ENCODE peak calls at places on chromosome 2, in eight cellular contexts. I is HCT116, A is prostate gland, F is transverse colon, R is HepG2, Z is endothelial cell of umbilical vein, T is H1, E is K562. D is an unnamed sample. For H3K36me3, the result is how much of the 10 kb centered on the place peaks cover.

GRCh38 chr2:23789012-23789411 is 137.9 kb downstream of the ATAD2B start:
- DNase-seq in F (no peak), T (no peak), Z (no peak), I (no peak), A (no peak), R (peak), E (no peak), D (no peak)

GRCh38 chr2:161199885-161200284 is 39.7 kb downstream of the TANK start:
- DNase-seq in R (no peak), A (no peak), I (no peak), T (no peak), Z (no peak), E (no peak), F (no peak), D (no peak)

GRCh38 chr2:85649201-85650190 is 18.5 kb downstream of the SFTPB start:
- DNase-seq in R (no peak), F (no peak), E (no peak), T (no peak), A (no peak), Z (peak), I (no peak), D (no peak)

GRCh38 chr2:230751062-230751461 is 38.4 kb downstream of the CAB39 start:
- DNase-seq in Z (peak), F (no peak), E (no peak), A (no peak), T (no peak), R (no peak), I (no peak), D (no peak)

GRCh38 chr2:3738454-3738853 is 35.1 kb downstream of the DCDC2C start:
- DNase-seq in A (no peak), I (peak), F (no peak), R (peak), T (no peak), Z (no peak), E (no peak), D (no peak)

GRCh38 chr2:165801176-165801575 is 7.1 kb upstream of the GALNT3 start:
- DNase-seq in Z (no peak), E (no peak), R (no peak), F (no peak), T (no peak), I (no peak), A (no peak), D (no peak)

GRCh38 chr2:121228521-121228920 is 56.5 kb downstream of the TFCP2L1 start:
- DNase-seq in E (no peak), F (no peak), T (no peak), I (no peak), Z (no peak), R (no peak), A (no peak), D (no peak)

GRCh38 chr2:88903744-88904353 is 212.4 kb downstream of the RPIA start:
- DNase-seq in R (peak), I (peak), Z (peak), A (no peak), E (peak), T (no peak), F (no peak), D (no peak)

GRCh38 chr2:223688094-223688835 is 86.1 kb upstream of the SCG2 start:
- DNase-seq in R (no peak), E (no peak), T (no peak), A (no peak), I (no peak), Z (no peak), F (no peak), D (no peak)

GRCh38 chr2:86697539-86697938 is 22.6 kb upstream of the RMND5A start:
- DNase-seq in Z (no peak), T (no peak), A (no peak), R (no peak), I (no peak), E (no peak), F (no peak), D (no peak)

GRCh38 chr2:197931661-197932312 is 127.4 kb downstream of the PLCL1 start:
- DNase-seq in E (no peak), T (no peak), A (no peak), F (no peak), I (no peak), R (no peak), Z (no peak), D (no peak)

GRCh38 chr2:30293303-30293912 is 62.1 kb downstream of the LBH start:
- DNase-seq in T (no peak), A (no peak), I (peak), R (no peak), Z (peak), F (no peak), E (no peak), D (no peak)

GRCh38 chr2:55311444-55311870 is 42.4 kb upstream of the MTIF2 start:
- DNase-seq in R (no peak), A (no peak), I (no peak), E (peak), Z (peak), F (no peak), T (no peak), D (no peak)

GRCh38 chr2:41784496-41784895 is 263.3 kb upstream of the PKDCC start:
- DNase-seq in T (no peak), Z (no peak), R (peak), A (no peak), E (no peak), F (no peak), I (no peak), D (no peak)

GRCh38 chr2:129008055-129008880 is 689.6 kb upstream of the HS6ST1 start:
- DNase-seq in I (no peak), R (no peak), E (no peak), A (no peak), T (no peak), Z (no peak), F (no peak), D (no peak)

GRCh38 chr2:64404743-64405142 is 49.2 kb upstream of the LGALSL start:
- DNase-seq in R (peak), I (no peak), T (peak), F (peak), Z (no peak), A (no peak), E (peak), D (peak)

GRCh38 chr2:238727585-238728321 is 120.1 kb upstream of the TWIST2 start:
- DNase-seq in R (no peak), T (no peak), I (no peak), F (no peak), E (no peak), A (no peak), Z (no peak), D (no peak)

GRCh38 chr2:119282966-119283511 is 59.4 kb downstream of the STEAP3 start:
- DNase-seq in I (no peak), R (no peak), E (no peak), A (peak), F (no peak), T (no peak), Z (no peak), D (peak)

GRCh38 chr2:148021059-148021985 is at the start of gene MBD5:
- DNase-seq in I (no peak), Z (peak), A (peak), E (peak), T (peak), F (peak), R (peak), D (peak)

GRCh38 chr2:84970266-84970955 is 550 bp upstream of the KCMF1 start:
- DNase-seq in Z (peak), R (no peak), I (no peak), F (peak), E (peak), A (peak), T (peak), D (peak)

GRCh38 chr2:239778861-239779591 is 246.1 kb downstream of the NDUFA10 start:
- DNase-seq in R (no peak), E (no peak), A (no peak), Z (no peak), I (no peak), T (no peak), F (no peak), D (peak)

GRCh38 chr2:235406420-235406819 is 87.4 kb upstream of the AGAP1 start:
- DNase-seq in Z (no peak), F (no peak), I (no peak), T (no peak), E (no peak), A (no peak), R (no peak), D (no peak)

GRCh38 chr2:204170419-204170818 is 233.9 kb downstream of the ICOS start:
- DNase-seq in F (no peak), E (no peak), I (no peak), A (no peak), Z (no peak), T (no peak), R (no peak), D (no peak)

GRCh38 chr2:8515390-8515761 is 166.5 kb upstream of the ID2 start:
- DNase-seq in T (no peak), R (no peak), E (no peak), A (no peak), I (no peak), Z (no peak), F (peak), D (peak)

GRCh38 chr2:240922982-240923537 is 16.9 kb downstream of the CROCC2 start:
- DNase-seq in I (no peak), Z (no peak), F (no peak), A (no peak), T (no peak), R (no peak), E (no peak), D (peak)

DNA sequence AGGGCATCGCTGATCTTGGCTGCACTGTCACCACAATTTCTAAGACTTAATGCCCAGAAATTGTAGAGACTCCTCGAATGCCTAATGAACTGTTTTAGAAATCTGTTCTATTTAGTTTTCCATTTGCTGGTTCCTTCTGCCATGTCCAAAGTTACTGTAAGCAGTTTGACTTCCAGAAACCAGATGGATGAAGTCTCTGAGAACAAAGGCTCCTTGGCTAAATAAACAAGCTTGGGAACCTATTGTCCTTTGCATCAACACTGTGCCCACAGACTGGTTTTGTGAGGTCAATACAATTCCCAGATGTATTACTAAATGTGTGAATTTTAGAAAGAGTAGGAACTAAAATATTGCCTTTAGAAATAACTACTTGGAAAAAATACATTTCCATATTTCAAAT is 600.2 kb downstream of the NYAP2 start:
- DNase-seq in F (no peak), R (no peak), I (no peak), A (no peak), E (no peak), Z (no peak), T (no peak), D (no peak)
- TF ChIP-seq POLR2AphosphoS5 in F (no peak), R (no peak), I (no peak), A (peak), E (no peak), Z (no peak), T (no peak), D (no peak)

GRCh38 chr2:46983065-46983801 is 67.6 kb upstream of the MCFD2 start:
- DNase-seq in R (no peak), A (no peak), F (peak), E (peak), T (no peak), Z (peak), I (no peak), D (peak)
- TF ChIP-seq POLR2A in R (no peak), A (no peak), F (no peak), E (no peak), T (no peak), Z (no peak), I (no peak), D (no peak)

GRCh38 chr2:218265626-218266025 is 4.3 kb downstream of the AAMP start:
- DNase-seq in E (no peak), I (no peak), R (no peak), Z (no peak), F (no peak), A (no peak), T (no peak), D (no peak)

GRCh38 chr2:218263817-218264611 is 3.2 kb downstream of the GPBAR1 start:
- DNase-seq in Z (no peak), F (peak), I (no peak), A (no peak), T (no peak), E (no peak), R (no peak), D (no peak)

GRCh38 chr2:218264773-218265601 is 4.2 kb downstream of the GPBAR1 start:
- DNase-seq in T (no peak), A (no peak), E (no peak), I (no peak), F (peak), R (peak), Z (no peak), D (peak)

GRCh38 chr2:218267259-218267658 is 2.7 kb downstream of the AAMP start:
- DNase-seq in A (no peak), T (no peak), F (no peak), Z (no peak), E (no peak), R (no peak), I (no peak), D (no peak)

GRCh38 chr2:218266316-218266979 is 3.5 kb downstream of the AAMP start:
- DNase-seq in R (no peak), I (no peak), T (no peak), E (no peak), Z (no peak), F (no peak), A (no peak), D (no peak)
- H3K36me3 ChIP-seq in R (under half), I (under half), T (under half), E (under half), Z (under half), F (under half), A (under half), D (half or more)

GRCh38 chr2:73069855-73070650 is 1.5 kb downstream of the SFXN5 start:
- DNase-seq in R (peak), E (peak), T (no peak), Z (peak), I (no peak), A (no peak), F (no peak), D (no peak)

GRCh38 chr2:73069041-73069854 is 2.3 kb downstream of the SFXN5 start:
- DNase-seq in Z (no peak), F (no peak), I (no peak), R (no peak), T (no peak), A (peak), E (no peak), D (no peak)

GRCh38 chr2:73072416-73072815 is 904 bp upstream of the SFXN5 start:
- DNase-seq in E (no peak), Z (no peak), T (no peak), A (no peak), I (no peak), F (no peak), R (no peak), D (no peak)

GRCh38 chr2:73070651-73071451 is 661 bp downstream of the SFXN5 start:
- DNase-seq in F (peak), R (peak), I (peak), T (peak), E (peak), A (peak), Z (peak), D (peak)

GRCh38 chr2:73071452-73072399 is at the start of gene SFXN5:
- DNase-seq in I (peak), A (peak), F (peak), Z (peak), R (peak), E (peak), T (peak), D (peak)
- TF ChIP-seq POLR2AphosphoS5 in I (peak), A (peak), F (peak), Z (peak), R (peak), E (peak), T (peak), D (peak)

GRCh38 chr2:44772131-44772530 is 169.4 kb upstream of the SIX3 start:
- DNase-seq in F (no peak), T (no peak), A (no peak), Z (no peak), I (no peak), E (no peak), R (no peak), D (no peak)

GRCh38 chr2:44772670-44773378 is 168.7 kb upstream of the SIX3 start:
- DNase-seq in T (no peak), I (no peak), R (no peak), F (no peak), A (no peak), E (no peak), Z (no peak), D (no peak)

GRCh38 chr2:44769349-44770005 is 172.0 kb upstream of the SIX3 start:
- DNase-seq in F (no peak), I (no peak), T (no peak), E (no peak), Z (no peak), R (no peak), A (no peak), D (no peak)

GRCh38 chr2:44770221-44771187 is 171.0 kb upstream of the SIX3 start:
- DNase-seq in Z (no peak), R (no peak), A (no peak), I (no peak), T (peak), E (no peak), F (no peak), D (no peak)

DNA sequence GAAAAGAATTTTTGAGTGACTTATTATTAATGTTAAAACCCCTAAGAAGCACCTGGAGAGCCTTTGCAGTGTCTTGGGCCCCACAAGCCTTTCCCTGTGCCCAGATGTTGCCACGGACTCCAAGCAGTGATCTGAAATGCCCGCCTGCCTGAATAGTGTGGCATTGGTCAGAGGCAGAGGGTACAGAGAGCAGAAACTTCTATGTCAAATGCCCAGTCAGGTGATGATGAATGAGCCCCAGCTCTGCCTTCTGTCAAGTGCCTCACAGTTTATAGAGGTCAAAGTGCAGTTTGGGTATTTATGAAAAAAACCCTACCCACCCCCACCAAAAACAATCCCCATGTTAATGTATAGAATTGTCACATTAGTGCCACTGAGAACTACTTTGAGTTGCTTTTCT is 170.0 kb upstream of the SIX3 start:
- DNase-seq in A (no peak), I (no peak), E (no peak), Z (no peak), F (no peak), R (peak), T (no peak), D (no peak)
- TF ChIP-seq POLR2A in A (no peak), I (no peak), E (no peak), Z (no peak), F (no peak), R (no peak), T (no peak), D (no peak)

DNA sequence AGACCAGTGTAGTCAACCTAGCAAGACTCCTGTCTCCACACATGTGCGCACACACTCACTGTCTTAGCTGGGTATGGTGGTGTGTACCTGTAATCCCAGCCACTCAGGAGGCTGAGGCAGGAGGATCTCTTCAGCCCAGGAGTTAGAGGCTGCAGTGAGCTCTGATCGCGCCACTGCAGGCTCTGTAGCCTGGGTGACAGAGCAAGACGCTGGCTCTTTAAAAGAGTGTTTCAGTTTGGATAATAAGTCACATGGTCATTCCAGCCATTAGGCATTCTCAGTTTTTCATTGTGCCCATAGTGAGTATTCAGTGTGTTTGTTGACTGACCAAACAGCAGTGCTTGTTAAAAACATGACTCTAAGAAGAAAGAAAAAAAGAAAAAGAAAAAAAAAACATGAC is 31.0 kb downstream of the RAB10 start:
- DNase-seq in R (no peak), I (no peak), A (no peak), Z (no peak), T (no peak), F (no peak), E (no peak), D (no peak)
- H3K36me3 ChIP-seq in R (under half), I (under half), A (under half), Z (under half), T (under half), F (under half), E (under half), D (under half)

GRCh38 chr2:68784849-68785248 is 50.2 kb downstream of the ARHGAP25 start:
- DNase-seq in F (no peak), T (no peak), I (no peak), Z (no peak), R (no peak), A (no peak), E (no peak), D (no peak)

GRCh38 chr2:68784191-68784590 is 49.6 kb downstream of the ARHGAP25 start:
- DNase-seq in E (no peak), I (no peak), Z (no peak), R (no peak), F (no peak), T (no peak), A (no peak), D (no peak)

GRCh38 chr2:68791914-68792313 is 57.3 kb downstream of the ARHGAP25 start:
- DNase-seq in Z (no peak), A (no peak), F (no peak), E (no peak), R (no peak), T (no peak), I (no peak), D (no peak)

GRCh38 chr2:68790600-68790999 is 56.0 kb downstream of the ARHGAP25 start:
- DNase-seq in I (no peak), A (no peak), F (no peak), Z (no peak), E (no peak), T (no peak), R (no peak), D (no peak)

GRCh38 chr2:68789603-68790002 is 55.0 kb downstream of the ARHGAP25 start:
- DNase-seq in E (no peak), I (no peak), T (no peak), F (no peak), R (no peak), Z (no peak), A (no peak), D (no peak)
- TF ChIP-seq POLR2AphosphoS5 in E (no peak), I (no peak), T (no peak), F (no peak), R (no peak), Z (no peak), A (no peak), D (no peak)

GRCh38 chr2:216146573-216146972 is 37.4 kb downstream of the XRCC5 start:
- DNase-seq in A (no peak), F (no peak), E (no peak), Z (no peak), T (no peak), I (no peak), R (no peak), D (no peak)

GRCh38 chr2:216144857-216145256 is 35.7 kb downstream of the XRCC5 start:
- DNase-seq in F (no peak), T (no peak), I (no peak), A (no peak), Z (no peak), E (no peak), R (no peak), D (no peak)

GRCh38 chr2:216144372-216144771 is 35.2 kb downstream of the XRCC5 start:
- DNase-seq in A (no peak), E (no peak), F (no peak), R (no peak), T (no peak), I (no peak), Z (no peak), D (no peak)

GRCh38 chr2:216139884-216140283 is 30.7 kb downstream of the XRCC5 start:
- DNase-seq in E (peak), R (peak), A (no peak), F (no peak), I (peak), T (no peak), Z (no peak), D (peak)

DNA sequence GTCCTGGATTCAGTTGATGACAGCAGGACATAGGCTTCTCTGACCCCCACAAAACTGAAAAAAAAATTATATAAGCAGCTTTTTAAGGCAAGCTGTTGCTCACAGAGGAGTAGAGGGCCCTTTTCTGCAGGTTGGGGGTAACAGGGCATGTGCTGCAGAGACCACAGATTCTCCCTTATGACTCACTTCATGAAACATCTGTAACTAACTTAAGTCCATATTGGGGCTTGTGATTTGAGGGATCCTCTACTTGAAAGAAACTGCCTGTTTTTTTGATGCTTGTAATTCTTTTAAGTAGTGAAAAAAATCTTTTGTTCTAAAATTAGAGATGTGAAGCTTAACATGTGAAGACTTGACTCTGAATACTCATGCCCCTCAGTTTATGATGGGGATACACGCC is 33.4 kb downstream of the XRCC5 start:
- DNase-seq in F (no peak), E (no peak), T (no peak), Z (no peak), I (no peak), A (no peak), R (no peak), D (no peak)
- TF ChIP-seq POLR2A in F (no peak), E (no peak), T (no peak), Z (no peak), I (no peak), A (no peak), R (no peak), D (no peak)

D was measured in stomach.